ENCODE peak calls at places on chromosome 9, in six cellular contexts. A, K, B, T, Z and Q are unnamed samples.

GRCh38 chr9:72648811-72649414 is 127.5 kb downstream of the TMC1 start:
- DNase-seq in A (no peak), K (peak), B (no peak), T (no peak), Z (no peak), Q (no peak)

GRCh38 chr9:101495810-101496209 is 37.8 kb upstream of the RNF20 start:
- DNase-seq in A (peak), K (no peak), B (no peak), T (no peak), Z (peak), Q (no peak)

GRCh38 chr9:127943746-127944145 is 6.1 kb upstream of the DPM2 start:
- DNase-seq in A (peak), K (peak), B (peak), T (peak), Z (peak), Q (peak)

GRCh38 chr9:14962193-14962899 is 52.1 kb upstream of the FREM1 start:
- DNase-seq in A (no peak), K (no peak), B (no peak), T (no peak), Z (no peak), Q (no peak)

GRCh38 chr9:98191615-98192502 is 578 bp downstream of the CORO2A start:
- DNase-seq in A (no peak), K (peak), B (no peak), T (peak), Z (no peak), Q (no peak)

GRCh38 chr9:113488490-113488889 is 25.0 kb downstream of the RGS3 start:
- DNase-seq in A (peak), K (no peak), B (no peak), T (no peak), Z (no peak), Q (no peak)

GRCh38 chr9:20382460-20383071 is 239.7 kb downstream of the MLLT3 start:
- DNase-seq in A (peak), K (no peak), B (no peak), T (no peak), Z (peak), Q (no peak)

GRCh38 chr9:113807173-113808061 is 68.7 kb upstream of the ZNF618 start:
- DNase-seq in A (peak), K (peak), B (no peak), T (peak), Z (peak), Q (peak)

GRCh38 chr9:129724456-129725190 is 28.2 kb downstream of the PTGES start:
- DNase-seq in A (no peak), K (no peak), B (no peak), T (no peak), Z (no peak), Q (no peak)

GRCh38 chr9:126023962-126024361 is 276.8 kb downstream of the PBX3 start:
- DNase-seq in A (no peak), K (no peak), B (no peak), T (no peak), Z (no peak), Q (no peak)

GRCh38 chr9:134692573-134692860 is 50.9 kb downstream of the COL5A1 start:
- DNase-seq in A (no peak), K (no peak), B (no peak), T (no peak), Z (no peak), Q (no peak)

GRCh38 chr9:132800038-132800648 is 77.9 kb downstream of the AK8 start:
- DNase-seq in A (peak), K (peak), B (peak), T (peak), Z (peak), Q (peak)

DNA sequence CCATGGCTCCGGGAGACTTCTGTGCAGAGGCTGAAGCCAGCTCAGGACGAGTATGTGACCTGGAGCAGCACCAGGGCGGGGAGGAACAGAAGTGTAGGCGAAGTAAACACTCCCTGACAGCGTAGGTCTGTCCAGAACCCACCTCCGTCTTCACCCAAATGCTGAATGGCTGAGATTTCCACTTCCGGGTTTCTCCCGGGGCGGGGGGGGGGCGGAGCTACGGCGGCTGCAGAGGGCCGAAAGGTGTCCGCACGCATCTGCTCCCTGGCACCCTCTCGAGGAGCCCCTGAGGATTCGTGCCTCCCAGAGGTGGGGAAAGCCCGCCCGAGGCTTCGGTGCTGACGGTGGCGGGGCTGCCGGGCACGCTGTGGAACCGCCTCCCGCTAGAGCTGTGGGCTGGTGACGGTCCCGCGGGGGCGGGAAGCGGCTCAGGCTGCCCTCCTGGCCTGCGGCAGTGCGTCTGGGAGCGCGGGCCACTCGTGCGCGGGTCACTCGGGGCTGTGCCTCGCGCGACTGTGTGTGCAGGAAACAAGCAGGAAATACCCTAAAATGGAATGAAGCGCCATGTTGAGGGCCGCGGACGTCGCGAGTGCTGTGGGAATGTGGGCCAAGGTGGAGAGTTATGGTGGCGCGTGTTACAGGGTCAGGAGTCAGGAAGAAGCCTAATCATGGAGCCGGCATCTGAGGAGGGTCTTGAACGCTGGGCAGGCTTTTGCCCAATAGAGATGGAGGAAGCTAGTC is 1425.4 kb downstream of the FOXD4L5 start:
- DNase-seq in A (no peak), K (peak), B (no peak), T (no peak), Z (no peak), Q (no peak)
- H3K4me3 ChIP-seq in A (no peak), K (no peak), B (no peak), T (no peak), Z (no peak), Q (peak)

DNA sequence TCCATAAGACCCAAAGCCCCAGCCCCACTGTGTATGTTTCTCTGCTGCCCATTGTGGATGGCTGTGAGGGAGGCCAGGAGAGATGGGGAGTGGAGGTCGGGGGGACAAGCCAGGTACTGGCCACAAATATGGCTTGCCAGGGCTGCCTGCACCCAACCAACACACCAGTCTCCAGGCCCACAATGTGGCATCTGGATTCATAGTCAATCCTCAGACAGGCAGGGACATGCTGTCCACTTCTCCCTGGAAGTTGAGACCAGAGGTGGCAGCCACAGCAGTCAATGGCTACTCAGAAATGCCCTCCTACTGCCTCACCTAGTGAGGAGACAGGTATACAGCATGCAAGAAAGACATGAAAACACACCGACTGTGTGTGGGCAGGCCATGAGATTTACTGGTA is 61.2 kb upstream of the SLC25A51 start:
- DNase-seq in A (no peak), K (no peak), B (no peak), T (no peak), Z (no peak), Q (no peak)
- H3K23ac ChIP-seq in A (peak), K (no peak), B (no peak), T (no peak), Z (no peak), Q (no peak)

DNA sequence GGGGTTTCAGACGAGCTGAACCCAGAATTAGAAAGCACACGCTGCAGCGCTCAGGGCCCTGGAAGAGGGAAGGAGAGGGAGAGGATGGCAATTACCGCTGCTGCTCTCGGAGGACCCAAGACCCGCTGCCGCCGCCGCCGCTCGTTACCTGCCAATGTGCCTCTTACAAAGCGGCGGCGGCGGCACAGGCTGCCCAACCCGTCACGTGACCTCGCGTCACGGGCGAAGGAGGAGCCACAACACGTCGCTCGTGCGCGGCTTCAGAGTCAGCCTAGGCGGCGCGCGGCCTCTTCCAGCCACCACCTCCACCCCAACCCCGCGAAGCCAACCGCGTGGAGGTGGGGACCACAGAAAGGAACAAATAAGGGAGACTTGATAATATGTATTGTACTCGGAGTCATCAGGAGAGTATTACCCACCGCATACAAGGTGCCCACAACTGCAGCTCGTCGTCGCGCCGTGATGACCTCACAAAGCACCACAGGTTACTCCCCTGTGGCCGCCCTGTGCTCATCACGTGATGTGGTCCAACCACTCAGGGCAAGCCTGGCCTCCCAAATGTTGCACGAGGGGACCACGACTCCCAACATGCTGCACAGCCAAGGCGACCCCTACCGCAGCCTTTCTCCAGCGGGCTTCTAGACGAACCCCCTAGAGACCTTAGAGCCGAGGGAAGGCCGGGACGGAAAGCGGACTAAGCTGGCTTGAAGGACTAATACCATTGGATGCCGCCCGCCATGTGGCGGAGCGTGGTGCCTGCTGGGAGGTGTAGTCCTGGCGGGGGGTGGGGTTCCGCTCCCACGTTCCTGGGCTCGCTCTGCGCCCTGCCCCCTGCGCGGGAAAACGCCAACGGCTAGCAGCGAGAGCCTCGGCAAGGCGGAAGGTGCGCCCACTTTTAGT is at the start of gene UBAP2:
- DNase-seq in A (peak), K (peak), B (peak), T (peak), Z (peak), Q (peak)
- H3K4ac ChIP-seq in A (peak), K (peak), B (peak), T (peak), Z (peak), Q (peak)

DNA sequence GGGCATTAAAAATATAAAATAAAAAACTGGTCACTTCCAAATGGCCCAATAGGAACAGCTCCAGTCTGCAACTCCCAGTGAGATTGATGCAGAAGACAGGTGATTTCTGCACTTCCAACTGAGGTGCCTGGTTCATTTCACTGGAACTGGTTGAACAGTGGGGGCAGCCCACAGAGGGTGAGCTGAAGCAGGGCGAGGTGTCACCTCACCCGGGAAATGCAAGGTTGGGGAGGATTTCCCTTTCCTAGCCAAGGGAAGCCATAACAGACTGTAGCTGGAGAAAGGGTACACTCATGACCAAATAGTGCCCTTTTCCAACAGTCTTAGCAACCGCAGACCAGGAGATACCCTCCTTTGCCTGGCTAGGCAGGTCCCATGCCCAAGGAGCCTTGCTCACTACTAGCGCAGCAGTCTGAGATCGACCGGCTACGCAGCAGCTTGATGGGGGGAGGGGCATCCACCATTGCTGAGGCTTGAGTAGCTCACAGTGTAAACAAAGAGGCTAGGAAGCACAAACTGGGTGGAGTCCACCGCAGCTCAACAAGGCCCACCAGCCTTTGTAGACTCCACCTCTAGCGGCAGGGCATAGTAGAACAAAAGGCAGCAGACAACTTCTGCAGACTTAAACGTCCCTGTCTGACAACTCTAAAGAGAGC is 12.7 kb downstream of the RLN1 start:
- DNase-seq in A (peak), K (no peak), B (peak), T (peak), Z (peak), Q (peak)
- H3K4me3 ChIP-seq in A (no peak), K (no peak), B (peak), T (no peak), Z (no peak), Q (no peak)

GRCh38 chr9:92059045-92059444 is 56.2 kb downstream of the SPTLC1 start:
- DNase-seq in A (no peak), K (no peak), B (no peak), T (no peak), Z (no peak), Q (peak)
- H3K23ac ChIP-seq in A (no peak), K (no peak), B (no peak), T (no peak), Z (no peak), Q (no peak)

DNA sequence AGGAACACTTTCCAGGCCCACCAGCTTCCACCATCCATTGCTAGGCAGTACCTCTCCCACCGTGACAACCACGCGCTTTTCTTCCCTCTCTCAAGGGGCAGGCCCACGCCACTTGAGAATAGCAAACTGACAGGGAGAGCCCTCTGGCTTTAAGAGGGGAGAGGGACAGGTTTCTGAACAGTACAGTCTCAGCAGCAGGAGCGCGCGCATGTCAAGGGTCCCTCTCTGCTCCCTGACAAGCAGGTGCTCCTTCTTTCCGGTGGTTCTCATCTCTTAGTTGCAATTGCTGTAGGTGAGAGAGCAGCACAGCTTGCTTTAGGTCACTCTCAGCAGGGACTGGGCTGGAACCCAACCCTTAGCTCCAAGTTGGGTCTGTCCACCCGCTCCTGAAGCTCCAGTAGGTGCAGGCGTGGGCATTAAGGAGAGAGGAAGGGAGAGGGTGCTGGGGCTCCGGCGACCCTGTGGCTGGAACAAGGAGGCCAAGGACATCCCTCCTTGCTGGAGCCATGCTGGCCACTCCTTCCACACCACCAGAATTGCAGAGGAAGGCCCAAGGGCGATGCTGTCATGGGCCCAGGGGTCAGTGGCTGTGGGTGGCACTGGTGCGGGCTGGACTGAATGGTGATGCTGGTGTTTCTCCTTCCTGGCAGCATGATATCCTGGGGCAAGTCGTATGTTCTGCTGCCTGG is 9.0 kb upstream of the PHF2 start:
- DNase-seq in A (no peak), K (peak), B (no peak), T (no peak), Z (no peak), Q (no peak)
- H3K4ac ChIP-seq in A (peak), K (peak), B (no peak), T (peak), Z (peak), Q (no peak)